ENCODE peak calls at places on chromosomes 7 and 10, in four cellular contexts. R, N, T and I are unnamed samples.

GRCh38 chr10:74292871-74293427 is 141.9 kb downstream of the ADK start:
- DNase-seq in R (peak), T (no peak), N (peak), I (peak)

GRCh38 chr10:19702215-19702614 is 114.0 kb upstream of the PLXDC2 start:
- DNase-seq in N (peak), T (no peak), R (peak), I (no peak)

GRCh38 chr7:45881759-45882464 is 6.4 kb upstream of the IGFBP1 start:
- DNase-seq in R (peak), T (no peak), N (peak), I (peak)

GRCh38 chr7:22256702-22257101 is 100.3 kb downstream of the RAPGEF5 start:
- DNase-seq in R (no peak), T (no peak), N (no peak), I (no peak)

GRCh38 chr10:24891823-24892222 is 60.6 kb downstream of the PRTFDC1 start:
- DNase-seq in R (peak), T (no peak), N (peak), I (no peak)

GRCh38 chr10:85646312-85646711 is 720.3 kb downstream of the GRID1 start:
- DNase-seq in R (peak), T (no peak), N (no peak), I (peak)

GRCh38 chr7:77765906-77766800 is 32.1 kb downstream of the TMEM60 start:
- DNase-seq in N (peak), R (no peak), T (no peak), I (no peak)

GRCh38 chr7:128168667-128169210 is 72.3 kb upstream of the LEP start:
- DNase-seq in R (peak), N (peak), T (peak), I (peak)

GRCh38 chr10:79494871-79495270 is 17.5 kb upstream of the EIF5AL1 start:
- DNase-seq in R (no peak), T (no peak), N (no peak), I (no peak)

GRCh38 chr7:143303733-143304132 is 12.2 kb upstream of the CLCN1 start:
- DNase-seq in N (no peak), T (no peak), R (peak), I (no peak)

GRCh38 chr7:26306770-26307169 is 15.1 kb downstream of the SNX10 start:
- DNase-seq in R (no peak), N (no peak), T (no peak), I (no peak)

GRCh38 chr7:73892003-73892975 is 31.3 kb downstream of the TMEM270 start:
- DNase-seq in T (no peak), N (peak), R (no peak), I (no peak)

GRCh38 chr7:140035400-140036223 is 27.1 kb downstream of the PARP12 start:
- DNase-seq in R (peak), N (peak), T (no peak), I (no peak)

GRCh38 chr10:132749428-132749780 is 36.5 kb downstream of the NKX6-2 start:
- DNase-seq in N (no peak), T (no peak), R (no peak), I (no peak)

GRCh38 chr7:116177009-116177408 is 33.3 kb upstream of the TES start:
- DNase-seq in R (peak), T (no peak), N (peak), I (peak)

GRCh38 chr10:118832242-118832651 is 77.5 kb upstream of the CACUL1 start:
- DNase-seq in T (no peak), R (no peak), N (peak), I (no peak)

GRCh38 chr7:151581741-151582140 is 62.0 kb upstream of the RHEB start:
- DNase-seq in T (no peak), R (no peak), N (no peak), I (no peak)

GRCh38 chr10:29479081-29479917 is 155.5 kb downstream of the SVIL start:
- DNase-seq in T (no peak), N (no peak), R (peak), I (no peak)

GRCh38 chr10:64574371-64574770 is 1053.2 kb downstream of the REEP3 start:
- DNase-seq in R (no peak), N (peak), T (no peak), I (no peak)

GRCh38 chr10:102150970-102151773 is 1.0 kb upstream of the NOLC1 start:
- DNase-seq in N (peak), R (peak), T (no peak), I (no peak)

GRCh38 chr10:123144697-123145541 is 3.0 kb upstream of the HMX2 start:
- DNase-seq in R (peak), N (no peak), T (peak), I (no peak)

GRCh38 chr10:129953541-129954031 is 10.5 kb downstream of the EBF3 start:
- DNase-seq in R (no peak), N (no peak), T (no peak), I (no peak)

GRCh38 chr10:28410420-28411135 is 107.7 kb upstream of the MPP7 start:
- DNase-seq in R (no peak), T (no peak), N (no peak), I (no peak)

GRCh38 chr7:133582766-133583523 is 330.1 kb downstream of the EXOC4 start:
- DNase-seq in R (no peak), T (no peak), N (peak), I (no peak)

GRCh38 chr7:96282835-96283234 is 39.1 kb downstream of the SLC25A13 start:
- DNase-seq in R (no peak), T (no peak), N (no peak), I (no peak)

GRCh38 chr7:94243312-94243711 is 151.4 kb upstream of the COL1A2 start:
- DNase-seq in N (no peak), R (no peak), T (peak), I (no peak)
- H2AFZ ChIP-seq in N (no peak), R (no peak), T (no peak), I (no peak)

GRCh38 chr7:47737606-47738005 is 155.7 kb upstream of the TNS3 start:
- DNase-seq in T (no peak), R (no peak), N (no peak), I (no peak)

GRCh38 chr7:47741984-47742383 is 160.1 kb upstream of the TNS3 start:
- DNase-seq in T (no peak), N (no peak), R (no peak), I (no peak)

GRCh38 chr7:47739901-47740300 is 158.0 kb upstream of the TNS3 start:
- DNase-seq in N (peak), R (no peak), T (no peak), I (no peak)

GRCh38 chr7:47738563-47739166 is 156.8 kb upstream of the TNS3 start:
- DNase-seq in R (no peak), N (no peak), T (no peak), I (no peak)

GRCh38 chr7:47739301-47739870 is 157.5 kb upstream of the TNS3 start:
- DNase-seq in T (no peak), R (no peak), N (no peak), I (no peak)
- H2AFZ ChIP-seq in T (no peak), R (no peak), N (no peak), I (no peak)

GRCh38 chr10:84237199-84238051 is 3.9 kb downstream of the LRIT1 start:
- DNase-seq in R (no peak), T (peak), N (no peak), I (no peak)
- H2AFZ ChIP-seq in R (no peak), T (no peak), N (no peak), I (no peak)

DNA sequence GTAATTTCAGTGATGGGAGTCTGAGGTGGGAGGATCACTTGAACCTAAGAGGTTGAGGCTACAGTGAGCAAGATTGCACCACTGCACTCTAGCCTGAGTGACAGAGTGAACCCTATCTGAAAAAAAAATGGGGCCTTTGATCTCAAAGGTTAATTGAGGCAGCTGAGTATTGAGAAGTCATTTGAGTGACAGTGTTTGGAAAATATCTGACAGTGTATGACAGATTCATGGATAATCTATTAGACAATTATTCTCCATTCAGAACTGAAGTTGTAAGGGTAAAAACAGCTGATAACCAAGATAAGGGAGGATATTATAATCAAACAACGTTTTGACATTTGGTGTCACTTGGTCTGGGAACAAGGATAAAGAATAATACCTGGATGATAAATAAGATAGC is 50.9 kb upstream of the CD36 start:
- DNase-seq in T (no peak), R (no peak), N (no peak), I (no peak)
- H2AFZ ChIP-seq in T (no peak), R (no peak), N (no peak), I (no peak)

DNA sequence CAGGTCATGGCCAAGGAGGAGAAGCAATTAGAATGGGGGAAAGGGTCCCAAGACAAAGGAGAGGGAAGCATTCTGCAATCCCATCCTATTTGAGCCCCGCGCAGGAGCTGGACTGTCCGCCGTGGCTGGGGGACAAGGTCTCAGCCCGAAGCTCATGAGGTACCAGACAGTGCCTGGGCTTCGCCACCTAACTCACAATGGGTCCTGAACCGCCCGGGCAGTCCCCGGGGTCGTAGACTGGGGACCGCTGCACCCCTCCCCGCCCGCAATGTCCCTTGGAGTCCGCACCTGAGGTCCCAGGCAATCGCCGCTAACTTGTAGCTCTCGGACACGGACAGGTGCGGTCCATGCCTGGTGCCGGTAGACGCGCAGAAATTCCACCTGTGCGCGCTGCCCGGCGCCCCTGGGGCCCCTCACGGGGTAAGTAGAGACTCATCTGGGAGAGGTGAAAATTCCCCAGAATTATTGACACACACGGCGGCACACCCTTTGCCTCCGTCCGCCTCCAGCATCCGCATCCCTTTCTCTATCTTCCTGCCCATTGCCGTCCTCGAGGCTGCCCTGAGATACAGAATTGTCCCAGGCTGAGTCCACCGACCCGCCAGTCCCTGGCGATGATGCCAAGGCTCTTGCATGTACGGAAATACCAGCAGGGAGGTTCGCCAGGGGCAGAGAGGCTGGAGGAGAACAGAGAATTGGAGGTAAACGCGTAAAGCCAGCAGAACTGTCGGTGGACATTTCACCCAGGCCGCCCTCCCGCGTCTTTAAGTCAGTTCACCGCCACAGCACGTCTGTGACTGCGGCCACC is 1.7 kb downstream of the CHRM2 start:
- DNase-seq in T (peak), N (peak), R (no peak), I (no peak)
- H2AFZ ChIP-seq in T (no peak), N (peak), R (no peak), I (no peak)